ENCODE peak calls at places on chromosome 19, in eight cellular contexts. Q, A, J, L, U, X, Z and O are unnamed samples.

GRCh38 chr19:4633140-4633967 is 6.0 kb upstream of the TNFAIP8L1 start:
- DNase-seq in Q (no peak), A (peak), J (peak), L (peak), U (peak), X (peak), Z (peak), O (peak)

GRCh38 chr19:35868172-35868822 is at the start of gene APLP1:
- DNase-seq in Q (peak), A (peak), J (peak), L (no peak), U (peak), X (no peak), Z (peak), O (peak)

GRCh38 chr19:43446746-43447489 is 18.5 kb downstream of the LYPD3 start:
- DNase-seq in Q (peak), A (peak), J (peak), L (peak), U (peak), X (no peak), Z (peak), O (peak)

GRCh38 chr19:3801412-3802096 is 15.4 kb upstream of the MATK start:
- DNase-seq in Q (no peak), A (peak), J (no peak), L (no peak), U (no peak), X (no peak), Z (peak), O (peak)

GRCh38 chr19:17873661-17874422 is 2.1 kb downstream of the SLC5A5 start:
- DNase-seq in Q (no peak), A (peak), J (no peak), L (no peak), U (peak), X (no peak), Z (peak), O (no peak)

GRCh38 chr19:45825917-45826893 is 11.1 kb upstream of the RSPH6A start:
- DNase-seq in Q (no peak), A (no peak), J (no peak), L (no peak), U (no peak), X (no peak), Z (no peak), O (no peak)

GRCh38 chr19:9075064-9075964 is 11.5 kb upstream of the OR1M1 start:
- DNase-seq in Q (no peak), A (no peak), J (peak), L (no peak), U (no peak), X (peak), Z (peak), O (peak)

GRCh38 chr19:10876459-10877240 is 5.3 kb downstream of the CARM1 start:
- DNase-seq in Q (no peak), A (no peak), J (no peak), L (no peak), U (no peak), X (no peak), Z (no peak), O (peak)

GRCh38 chr19:31353826-31354225 is 4.6 kb upstream of the TSHZ3 start:
- DNase-seq in Q (no peak), A (no peak), J (no peak), L (no peak), U (no peak), X (no peak), Z (no peak), O (no peak)

GRCh38 chr19:4910594-4911273 is 1.4 kb downstream of the UHRF1 start:
- DNase-seq in Q (no peak), A (peak), J (peak), L (peak), U (no peak), X (no peak), Z (peak), O (peak)

GRCh38 chr19:12484011-12484370 is 625 bp downstream of the ZNF709 start:
- DNase-seq in Q (no peak), A (peak), J (peak), L (no peak), U (no peak), X (no peak), Z (no peak), O (no peak)

GRCh38 chr19:6056801-6057650 is 53.3 kb downstream of the RFX2 start:
- DNase-seq in Q (peak), A (peak), J (peak), L (peak), U (peak), X (peak), Z (peak), O (no peak)

GRCh38 chr19:11261902-11262839 is at the start of gene DOCK6:
- DNase-seq in Q (no peak), A (peak), J (peak), L (no peak), U (peak), X (no peak), Z (peak), O (no peak)

GRCh38 chr19:4374451-4375163 is 25.7 kb downstream of the SH3GL1 start:
- DNase-seq in Q (no peak), A (no peak), J (no peak), L (no peak), U (peak), X (no peak), Z (no peak), O (no peak)

GRCh38 chr19:29379257-29379986 is 146.4 kb upstream of the VSTM2B start:
- DNase-seq in Q (no peak), A (no peak), J (no peak), L (no peak), U (no peak), X (no peak), Z (no peak), O (peak)

GRCh38 chr19:5961969-5962945 is 15.7 kb downstream of the RANBP3 start:
- DNase-seq in Q (no peak), A (peak), J (peak), L (no peak), U (peak), X (no peak), Z (peak), O (no peak)

GRCh38 chr19:50705422-50706019 is 14.1 kb downstream of the SHANK1 start:
- DNase-seq in Q (no peak), A (no peak), J (peak), L (peak), U (peak), X (peak), Z (peak), O (no peak)

GRCh38 chr19:51366050-51366998 is at the start of gene ETFB:
- DNase-seq in Q (peak), A (no peak), J (peak), L (peak), U (peak), X (peak), Z (peak), O (peak)

GRCh38 chr19:44753932-44754742 is 5.6 kb downstream of the BCL3 start:
- DNase-seq in Q (no peak), A (peak), J (peak), L (peak), U (peak), X (no peak), Z (peak), O (peak)

GRCh38 chr19:3507371-3508120 is 1.4 kb downstream of the FZR1 start:
- DNase-seq in Q (no peak), A (no peak), J (no peak), L (no peak), U (no peak), X (no peak), Z (peak), O (peak)

GRCh38 chr19:2575734-2576481 is 100.0 kb downstream of the GADD45B start:
- DNase-seq in Q (no peak), A (no peak), J (no peak), L (no peak), U (peak), X (no peak), Z (no peak), O (no peak)

GRCh38 chr19:5953034-5953589 is 24.8 kb downstream of the RANBP3 start:
- DNase-seq in Q (no peak), A (peak), J (no peak), L (no peak), U (no peak), X (no peak), Z (no peak), O (no peak)

GRCh38 chr19:46009530-46010510 is 13.0 kb downstream of the PGLYRP1 start:
- DNase-seq in Q (peak), A (peak), J (peak), L (peak), U (peak), X (peak), Z (peak), O (peak)

GRCh38 chr19:55333870-55334269 is 5.8 kb upstream of the KMT5C start:
- DNase-seq in Q (no peak), A (no peak), J (no peak), L (no peak), U (peak), X (no peak), Z (no peak), O (no peak)